ENCODE peak calls at places on chromosomes 11 and 22, in four cellular contexts. One of them, this sample, is unnamed.

GRCh38 chr22:23245045-23245798 is 64.9 kb downstream of the BCR start:
- DNase-seq in A549: no peak
- DNase-seq in IMR-90: peak
- DNase-seq in cardiac muscle cell: no peak
- DNase-seq in this sample: peak

GRCh38 chr11:132987936-132988335 is 544.4 kb downstream of the OPCML start:
- DNase-seq in A549: no peak
- DNase-seq in IMR-90: no peak
- DNase-seq in cardiac muscle cell: peak
- DNase-seq in this sample: no peak

GRCh38 chr11:57647960-57648776 is 1.5 kb downstream of the YPEL4 start:
- DNase-seq in A549: no peak
- DNase-seq in IMR-90: no peak
- DNase-seq in cardiac muscle cell: peak
- DNase-seq in this sample: no peak

GRCh38 chr11:32416301-32416700 is 19.0 kb downstream of the WT1 start:
- DNase-seq in A549: no peak
- DNase-seq in IMR-90: no peak
- DNase-seq in cardiac muscle cell: no peak
- DNase-seq in this sample: no peak

GRCh38 chr11:2513441-2513840 is 68.6 kb downstream of the KCNQ1 start:
- DNase-seq in A549: no peak
- DNase-seq in IMR-90: no peak
- DNase-seq in cardiac muscle cell: no peak
- DNase-seq in this sample: no peak

GRCh38 chr11:27211370-27212127 is 151.5 kb downstream of the CCDC34 start:
- DNase-seq in A549: no peak
- DNase-seq in IMR-90: no peak
- DNase-seq in cardiac muscle cell: no peak
- DNase-seq in this sample: no peak

GRCh38 chr22:18057568-18058209 is 20.1 kb upstream of the PEX26 start:
- DNase-seq in A549: peak
- DNase-seq in IMR-90: peak
- DNase-seq in cardiac muscle cell: peak
- DNase-seq in this sample: peak

GRCh38 chr11:125412177-125412496 is 83.9 kb downstream of the FEZ1 start:
- DNase-seq in A549: no peak
- DNase-seq in IMR-90: no peak
- DNase-seq in cardiac muscle cell: no peak
- DNase-seq in this sample: no peak

GRCh38 chr22:40694409-40694808 is 15.1 kb downstream of the MCHR1 start:
- DNase-seq in A549: no peak
- DNase-seq in IMR-90: no peak
- DNase-seq in cardiac muscle cell: no peak
- DNase-seq in this sample: peak

GRCh38 chr22:44449683-44450425 is 48.2 kb downstream of the RTL6 start:
- DNase-seq in A549: no peak
- DNase-seq in IMR-90: no peak
- DNase-seq in cardiac muscle cell: no peak
- DNase-seq in this sample: no peak

GRCh38 chr11:2387266-2387982 is 10.3 kb downstream of the CD81 start:
- DNase-seq in A549: no peak
- DNase-seq in IMR-90: peak
- DNase-seq in cardiac muscle cell: no peak
- DNase-seq in this sample: peak

GRCh38 chr11:120858740-120859139 is 165.2 kb upstream of the TBCEL start:
- DNase-seq in A549: peak
- DNase-seq in IMR-90: peak
- DNase-seq in cardiac muscle cell: peak
- DNase-seq in this sample: peak

GRCh38 chr11:68039526-68040086 is 781 bp downstream of the TCIRG1 start:
- DNase-seq in A549: no peak
- DNase-seq in IMR-90: no peak
- DNase-seq in cardiac muscle cell: no peak
- DNase-seq in this sample: no peak

GRCh38 chr22:38314992-38315800 is 2.0 kb downstream of the CSNK1E start:
- DNase-seq in A549: no peak
- DNase-seq in IMR-90: peak
- DNase-seq in cardiac muscle cell: peak
- DNase-seq in this sample: peak

GRCh38 chr11:57885298-57886035 is 123.9 kb downstream of the CTNND1 start:
- DNase-seq in A549: peak
- DNase-seq in IMR-90: peak
- DNase-seq in cardiac muscle cell: peak
- DNase-seq in this sample: peak

GRCh38 chr11:9639099-9639498 is 24.8 kb upstream of the SWAP70 start:
- DNase-seq in A549: no peak
- DNase-seq in IMR-90: no peak
- DNase-seq in cardiac muscle cell: no peak
- DNase-seq in this sample: no peak

GRCh38 chr11:27468643-27469332 is 3.8 kb downstream of the LGR4 start:
- DNase-seq in A549: peak
- DNase-seq in IMR-90: peak
- DNase-seq in cardiac muscle cell: no peak
- DNase-seq in this sample: no peak

GRCh38 chr11:71078482-71078881 is 173.9 kb downstream of the SHANK2 start:
- DNase-seq in A549: peak
- DNase-seq in IMR-90: no peak
- DNase-seq in cardiac muscle cell: peak
- DNase-seq in this sample: no peak

GRCh38 chr11:43832536-43832935 is 48.1 kb upstream of the ALKBH3 start:
- DNase-seq in A549: no peak
- DNase-seq in IMR-90: no peak
- DNase-seq in cardiac muscle cell: no peak
- DNase-seq in this sample: no peak

GRCh38 chr11:75273989-75274391 is 33.4 kb downstream of the TPBGL start:
- DNase-seq in A549: no peak
- DNase-seq in IMR-90: no peak
- DNase-seq in cardiac muscle cell: no peak
- DNase-seq in this sample: no peak

GRCh38 chr22:45684169-45684568 is 12.5 kb downstream of the ATXN10 start:
- DNase-seq in A549: no peak
- DNase-seq in IMR-90: peak
- DNase-seq in cardiac muscle cell: no peak
- DNase-seq in this sample: no peak

GRCh38 chr11:110000858-110001257 is 92.3 kb upstream of the ZC3H12C start:
- DNase-seq in A549: no peak
- DNase-seq in IMR-90: no peak
- DNase-seq in cardiac muscle cell: no peak
- DNase-seq in this sample: no peak

GRCh38 chr22:35766654-35767580 is 49.2 kb downstream of the APOL5 start:
- DNase-seq in A549: no peak
- DNase-seq in IMR-90: no peak
- DNase-seq in cardiac muscle cell: peak
- DNase-seq in this sample: peak

GRCh38 chr11:96391698-96392307 is 2.0 kb downstream of the JRKL start:
- DNase-seq in A549: peak
- DNase-seq in IMR-90: no peak
- DNase-seq in cardiac muscle cell: no peak
- DNase-seq in this sample: no peak
- TF ChIP-seq CTCF in A549: no peak
- TF ChIP-seq CTCF in IMR-90: no peak
- TF ChIP-seq CTCF in cardiac muscle cell: no peak
- TF ChIP-seq CTCF in this sample: no peak

DNA sequence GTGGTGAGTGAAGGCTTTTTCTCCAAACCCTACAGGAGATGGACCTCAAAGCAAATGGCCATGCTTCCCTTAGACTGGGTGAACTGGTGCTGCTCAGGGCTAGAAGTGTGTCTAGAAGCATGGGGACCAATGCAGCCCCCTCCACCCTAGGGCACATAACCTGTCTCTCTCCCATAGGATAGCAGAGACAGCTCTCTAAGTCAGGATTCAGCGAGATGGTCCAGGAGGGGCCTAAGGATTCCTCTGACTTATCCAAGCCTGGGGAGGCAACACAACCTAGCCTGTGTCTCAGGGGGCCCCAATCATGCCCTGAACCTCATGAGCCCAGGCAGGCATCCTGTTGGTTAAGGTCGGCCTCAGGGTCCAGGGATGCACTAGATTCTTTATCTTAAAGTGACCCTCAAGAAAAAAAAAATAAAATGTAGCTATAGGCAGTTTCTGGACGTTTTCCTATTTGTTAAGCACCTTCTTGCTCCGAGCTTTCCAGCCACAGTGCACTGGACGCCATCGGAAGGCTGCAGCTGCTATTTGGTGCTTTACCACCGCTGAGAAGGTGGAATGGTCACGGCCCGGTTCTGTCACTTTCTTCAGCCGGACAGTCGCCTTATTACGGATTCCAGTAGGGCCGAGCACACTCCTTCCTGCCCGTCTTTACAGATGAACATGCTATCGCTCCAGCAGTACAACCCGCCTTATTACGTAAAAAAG is 5.0 kb upstream of the CCND1 start:
- DNase-seq in A549: no peak
- DNase-seq in IMR-90: no peak
- DNase-seq in cardiac muscle cell: no peak
- DNase-seq in this sample: no peak
- H3K4me3 ChIP-seq in A549: peak
- H3K4me3 ChIP-seq in IMR-90: peak
- H3K4me3 ChIP-seq in cardiac muscle cell: peak
- H3K4me3 ChIP-seq in this sample: peak

DNA sequence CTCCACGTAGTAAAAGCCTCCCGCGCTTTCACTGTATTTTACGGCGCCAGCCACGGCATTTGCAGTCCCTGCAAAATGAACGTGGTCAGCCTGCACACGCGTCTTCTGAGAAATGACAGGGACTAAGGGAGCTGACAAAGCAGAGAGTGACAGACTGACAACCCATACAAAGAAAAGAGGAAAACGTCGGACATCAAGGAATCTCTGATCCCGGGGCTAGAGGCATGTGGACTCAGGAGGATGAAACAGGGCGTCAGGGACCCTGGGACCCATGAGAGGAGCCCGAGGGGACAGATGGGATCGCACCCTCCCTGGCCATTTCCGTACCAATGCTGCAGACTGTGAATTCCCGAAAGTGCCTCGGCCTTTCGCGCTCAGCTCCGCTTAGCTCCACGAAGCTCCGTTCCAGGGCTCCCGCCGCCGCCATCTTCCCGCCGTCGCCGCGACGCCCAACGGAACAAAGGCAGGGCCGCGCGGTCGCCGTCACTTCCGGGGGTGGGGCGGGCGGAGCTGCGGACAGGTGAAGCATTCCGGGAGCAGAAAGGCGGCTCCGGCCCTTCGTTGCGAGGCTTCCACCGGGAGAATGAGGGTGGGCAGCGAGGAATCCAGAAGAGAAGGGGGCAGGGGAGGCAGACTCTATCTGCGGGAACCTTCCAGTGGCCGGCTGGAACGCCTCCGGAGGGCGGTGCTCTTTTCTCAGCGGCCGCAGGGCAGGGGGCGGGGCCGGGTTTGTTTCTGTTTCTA is at the start of gene NUP160:
- DNase-seq in A549: peak
- DNase-seq in IMR-90: peak
- DNase-seq in cardiac muscle cell: peak
- DNase-seq in this sample: peak
- TF ChIP-seq CTCF in A549: no peak
- TF ChIP-seq CTCF in IMR-90: no peak
- TF ChIP-seq CTCF in cardiac muscle cell: no peak
- TF ChIP-seq CTCF in this sample: no peak

GRCh38 chr22:37266581-37267127 is 15.7 kb upstream of the CYTH4 start:
- DNase-seq in A549: no peak
- DNase-seq in IMR-90: no peak
- DNase-seq in cardiac muscle cell: no peak
- DNase-seq in this sample: no peak
- H3K4me3 ChIP-seq in A549: no peak
- H3K4me3 ChIP-seq in IMR-90: no peak
- H3K4me3 ChIP-seq in cardiac muscle cell: no peak
- H3K4me3 ChIP-seq in this sample: peak

GRCh38 chr11:4551346-4551979 is 6.5 kb downstream of the OR52M1 start:
- DNase-seq in A549: peak
- DNase-seq in IMR-90: peak
- DNase-seq in cardiac muscle cell: no peak
- DNase-seq in this sample: peak
- TF ChIP-seq CTCF in A549: peak
- TF ChIP-seq CTCF in IMR-90: peak
- TF ChIP-seq CTCF in cardiac muscle cell: no peak
- TF ChIP-seq CTCF in this sample: peak